ENCODE peak calls at places on chromosomes 13 and 19, in four cellular contexts. A is heart right ventricle, R is foreskin fibroblast, D is cardiac muscle cell. O is an unnamed sample.

GRCh38 chr19:45294291-45295029 is 28.2 kb downstream of the CKM start:
- DNase-seq in R (no peak), D (no peak), A (peak), O (no peak)

GRCh38 chr13:98022210-98022609 is 68.7 kb downstream of the IPO5 start:
- DNase-seq in A (no peak), D (peak), R (peak), O (peak)

GRCh38 chr13:113747291-113747833 is 11.7 kb upstream of the TMEM255B start:
- DNase-seq in R (no peak), A (no peak), D (no peak), O (no peak)

GRCh38 chr13:96229356-96229755 is 139.4 kb downstream of the HS6ST3 start:
- DNase-seq in A (no peak), R (no peak), D (peak), O (no peak)

GRCh38 chr13:79451500-79451962 is 29.4 kb upstream of the NDFIP2 start:
- DNase-seq in D (peak), A (no peak), R (peak), O (peak)

GRCh38 chr13:60759499-60759898 is 362.5 kb downstream of the TDRD3 start:
- DNase-seq in R (no peak), A (no peak), D (peak), O (peak)

GRCh38 chr19:43997631-43998290 is 5.0 kb upstream of the ZNF230 start:
- DNase-seq in D (peak), A (no peak), R (peak), O (no peak)

GRCh38 chr13:106348032-106348431 is 187.4 kb downstream of the EFNB2 start:
- DNase-seq in A (no peak), R (peak), D (peak), O (peak)

GRCh38 chr13:57631607-57632275 is at the start of gene PCDH17:
- DNase-seq in R (peak), D (peak), A (peak), O (no peak)

GRCh38 chr13:43227721-43228120 is 204.3 kb downstream of the DNAJC15 start:
- DNase-seq in A (no peak), R (peak), D (peak), O (no peak)

GRCh38 chr13:34469212-34469983 is 472.7 kb upstream of the NBEA start:
- DNase-seq in D (peak), R (peak), A (no peak), O (peak)

DNA sequence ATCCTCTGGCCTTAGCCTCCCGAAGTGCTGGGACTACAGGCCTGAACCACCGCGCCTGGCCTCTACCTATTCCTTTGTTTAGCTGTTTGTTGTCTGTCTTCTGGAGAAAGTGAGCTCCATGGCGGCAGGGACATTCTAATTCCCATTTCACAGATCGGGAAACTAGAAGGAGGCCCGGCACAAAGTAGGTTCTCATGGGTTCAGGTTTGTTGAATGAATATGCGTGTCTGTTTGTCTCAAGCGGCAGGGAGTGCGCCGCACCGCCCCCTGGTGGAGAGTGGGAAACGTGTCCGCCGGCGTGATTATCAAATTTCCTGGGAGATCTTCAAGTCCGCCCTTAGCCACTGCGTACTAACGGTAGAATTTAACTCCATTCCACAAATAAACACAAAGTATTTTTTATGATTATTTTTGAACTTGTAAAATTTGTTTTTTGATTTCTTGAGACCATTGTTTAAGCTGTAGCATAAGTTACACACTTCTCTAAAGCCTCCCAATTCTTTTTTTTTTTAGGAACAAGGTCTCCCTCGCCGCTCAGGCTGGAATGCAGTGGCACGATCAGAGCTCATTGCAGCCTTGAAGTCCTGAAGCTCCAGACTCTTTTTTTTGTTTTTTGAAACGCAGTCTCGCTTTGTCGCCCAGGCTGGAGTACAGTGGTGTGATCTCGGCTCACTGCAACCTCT is 8.9 kb upstream of the CCDC9 start:
- DNase-seq in R (peak), A (peak), D (peak), O (peak)
- H3K4me3 ChIP-seq in R (no peak), A (no peak), D (no peak), O (no peak)

DNA sequence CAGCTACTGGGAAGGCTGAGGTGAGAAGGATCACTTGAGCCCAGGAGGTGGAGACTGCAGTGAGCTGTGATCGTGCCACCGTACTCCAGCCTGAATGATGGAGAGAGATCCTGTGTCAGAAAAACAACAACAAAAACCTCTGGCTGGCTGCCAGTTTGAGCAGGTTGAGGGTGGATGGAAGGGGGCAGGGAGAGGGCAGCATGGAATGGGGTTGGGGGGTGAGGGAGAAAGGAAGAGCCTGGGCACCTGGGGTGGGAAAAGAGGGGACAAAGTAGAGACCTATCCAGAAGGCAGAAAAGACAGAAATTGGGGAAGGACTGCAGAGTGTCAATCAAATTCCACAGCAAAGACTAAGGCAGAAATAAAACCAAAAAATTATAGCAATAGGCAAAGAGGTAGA is 4.7 kb downstream of the SLC1A5 start:
- DNase-seq in A (no peak), R (no peak), D (no peak), O (no peak)
- H3K4me3 ChIP-seq in A (peak), R (peak), D (no peak), O (no peak)

DNA sequence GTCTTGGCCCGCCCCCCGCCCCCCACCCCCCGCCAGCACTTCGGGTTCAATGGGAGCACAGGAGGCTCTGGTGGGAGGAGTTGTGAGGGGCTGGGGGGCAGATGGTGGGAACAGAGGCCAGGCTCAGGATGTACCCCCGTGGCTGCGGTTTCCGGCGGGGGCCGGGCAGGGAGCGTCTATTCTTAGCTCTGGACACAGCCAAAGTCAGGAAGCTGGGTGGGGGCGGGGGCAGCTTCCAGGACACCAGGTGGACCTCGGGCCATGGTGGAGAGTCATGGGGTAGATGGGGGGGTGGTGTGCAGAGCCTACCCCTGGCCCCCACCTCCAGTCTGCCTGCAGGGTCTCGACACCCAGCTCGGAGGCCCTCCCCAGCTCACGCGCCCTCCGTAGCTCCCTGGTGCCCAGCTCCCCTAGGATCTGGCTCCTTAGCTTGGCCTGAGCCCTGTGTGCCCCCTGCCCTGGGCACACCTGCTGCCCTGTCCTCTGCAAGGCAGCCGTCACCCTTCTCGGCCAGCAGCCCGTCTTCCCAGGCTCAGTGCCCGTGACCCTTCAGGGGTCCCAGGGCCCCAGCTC is 2.2 kb upstream of the TBXA2R start:
- DNase-seq in R (no peak), A (peak), D (peak), O (no peak)
- H3K4me3 ChIP-seq in R (no peak), A (no peak), D (no peak), O (no peak)

GRCh38 chr19:35329323-35329722 is 336 bp downstream of the CD22 start:
- DNase-seq in D (no peak), R (no peak), A (no peak), O (no peak)
- H3K4me3 ChIP-seq in D (no peak), R (no peak), A (no peak), O (no peak)

O was measured in astrocyte of the cerebellum.